ENCODE peak calls at places on chromosomes 16 and 17, in four cellular contexts. One of them, this sample, is unnamed.

GRCh38 chr17:57408064-57408811 is 151.9 kb downstream of the MSI2 start:
- DNase-seq in pancreas: no peak
- DNase-seq in neuronal stem cell: no peak
- DNase-seq in cardiac muscle cell: peak
- DNase-seq in this sample: no peak

GRCh38 chr16:85363881-85364280 is 249.2 kb upstream of the GSE1 start:
- DNase-seq in pancreas: no peak
- DNase-seq in neuronal stem cell: no peak
- DNase-seq in cardiac muscle cell: no peak
- DNase-seq in this sample: no peak

GRCh38 chr17:74497471-74497870 is 31.0 kb downstream of the CD300A start:
- DNase-seq in pancreas: no peak
- DNase-seq in neuronal stem cell: no peak
- DNase-seq in cardiac muscle cell: no peak
- DNase-seq in this sample: no peak

GRCh38 chr16:77682586-77682985 is 39.7 kb upstream of the NUDT7 start:
- DNase-seq in pancreas: no peak
- DNase-seq in neuronal stem cell: no peak
- DNase-seq in cardiac muscle cell: no peak
- DNase-seq in this sample: no peak

GRCh38 chr16:28876973-28877641 is 1.2 kb upstream of the ATP2A1 start:
- DNase-seq in pancreas: no peak
- DNase-seq in neuronal stem cell: no peak
- DNase-seq in cardiac muscle cell: no peak
- DNase-seq in this sample: no peak

GRCh38 chr16:6777624-6778023 is 555.0 kb upstream of the RBFOX1 start:
- DNase-seq in pancreas: no peak
- DNase-seq in neuronal stem cell: no peak
- DNase-seq in cardiac muscle cell: no peak
- DNase-seq in this sample: no peak

GRCh38 chr17:36849871-36850348 is 87.4 kb upstream of the LHX1 start:
- DNase-seq in pancreas: no peak
- DNase-seq in neuronal stem cell: no peak
- DNase-seq in cardiac muscle cell: peak
- DNase-seq in this sample: no peak

GRCh38 chr17:9142772-9143494 is 121.6 kb downstream of the NTN1 start:
- DNase-seq in pancreas: no peak
- DNase-seq in neuronal stem cell: no peak
- DNase-seq in cardiac muscle cell: peak
- DNase-seq in this sample: no peak

GRCh38 chr17:44930667-44931066 is 15.4 kb upstream of the GFAP start:
- DNase-seq in pancreas: no peak
- DNase-seq in neuronal stem cell: no peak
- DNase-seq in cardiac muscle cell: no peak
- DNase-seq in this sample: no peak

GRCh38 chr16:54430491-54431030 is 144.0 kb upstream of the IRX3 start:
- DNase-seq in pancreas: no peak
- DNase-seq in neuronal stem cell: peak
- DNase-seq in cardiac muscle cell: no peak
- DNase-seq in this sample: no peak

GRCh38 chr16:54432481-54433229 is 146.1 kb upstream of the IRX3 start:
- DNase-seq in pancreas: peak
- DNase-seq in neuronal stem cell: peak
- DNase-seq in cardiac muscle cell: no peak
- DNase-seq in this sample: no peak

GRCh38 chr16:54429029-54429428 is 142.4 kb upstream of the IRX3 start:
- DNase-seq in pancreas: no peak
- DNase-seq in neuronal stem cell: no peak
- DNase-seq in cardiac muscle cell: no peak
- DNase-seq in this sample: no peak

GRCh38 chr16:54431997-54432367 is 145.4 kb upstream of the IRX3 start:
- DNase-seq in pancreas: no peak
- DNase-seq in neuronal stem cell: no peak
- DNase-seq in cardiac muscle cell: no peak
- DNase-seq in this sample: no peak

DNA sequence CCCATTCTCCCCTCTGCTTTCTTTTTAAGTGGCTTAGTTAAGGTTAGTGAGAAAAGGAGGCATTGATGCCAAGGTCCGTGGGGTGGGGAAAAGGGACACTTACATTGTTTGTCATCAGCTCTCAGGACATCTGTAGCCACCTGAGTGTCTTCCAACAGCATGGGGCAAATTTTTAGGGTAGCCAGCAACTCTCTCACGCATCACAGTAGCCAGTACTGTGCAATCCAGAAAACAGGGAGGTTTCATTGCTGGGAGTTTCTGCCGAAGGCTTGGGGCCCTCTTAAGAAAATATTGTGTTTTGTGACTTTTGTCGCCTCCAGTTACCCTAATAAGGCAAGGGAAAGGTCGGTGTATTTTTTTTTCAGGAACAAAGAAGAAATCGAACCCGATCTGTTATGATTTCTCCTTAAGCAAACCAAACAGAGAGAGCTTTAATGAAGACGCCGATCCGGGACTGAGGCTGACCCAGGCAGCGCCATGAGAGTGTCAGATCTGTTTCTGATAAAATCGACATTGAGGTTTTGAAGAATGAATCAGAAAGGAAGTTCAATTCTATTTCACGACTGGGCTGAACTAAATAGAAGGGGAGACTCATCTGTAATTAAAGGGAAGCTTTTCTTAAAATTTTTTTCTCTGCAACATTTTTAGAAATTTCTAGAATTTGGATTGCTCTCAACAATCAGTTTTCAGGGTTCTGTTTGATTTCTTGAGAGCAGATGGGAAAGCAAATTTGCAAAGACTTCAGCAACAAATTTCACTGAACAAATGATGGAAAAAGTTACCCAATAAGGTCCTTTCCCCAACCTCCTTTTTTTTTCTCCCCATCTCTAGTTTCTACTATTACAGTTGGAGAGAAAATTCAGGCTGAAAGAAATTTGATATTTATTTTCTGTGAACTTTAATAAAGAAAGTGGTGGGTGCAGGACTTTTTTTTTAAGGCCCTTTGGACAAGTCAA is 144.7 kb upstream of the IRX3 start:
- DNase-seq in pancreas: no peak
- DNase-seq in neuronal stem cell: no peak
- DNase-seq in cardiac muscle cell: no peak
- DNase-seq in this sample: no peak
- H3K27ac ChIP-seq in pancreas: no peak
- H3K27ac ChIP-seq in neuronal stem cell: no peak
- H3K27ac ChIP-seq in cardiac muscle cell: no peak
- H3K27ac ChIP-seq in this sample: no peak

GRCh38 chr17:28711723-28712036 is at the start of gene PROCA1:
- DNase-seq in pancreas: no peak
- DNase-seq in neuronal stem cell: no peak
- DNase-seq in cardiac muscle cell: no peak
- DNase-seq in this sample: no peak

GRCh38 chr17:28714281-28714680 is 2.6 kb upstream of the PROCA1 start:
- DNase-seq in pancreas: peak
- DNase-seq in neuronal stem cell: no peak
- DNase-seq in cardiac muscle cell: no peak
- DNase-seq in this sample: no peak

GRCh38 chr17:28710948-28711722 is 553 bp downstream of the PROCA1 start:
- DNase-seq in pancreas: peak
- DNase-seq in neuronal stem cell: peak
- DNase-seq in cardiac muscle cell: peak
- DNase-seq in this sample: peak

GRCh38 chr17:28712037-28712704 is 483 bp upstream of the PROCA1 start:
- DNase-seq in pancreas: peak
- DNase-seq in neuronal stem cell: no peak
- DNase-seq in cardiac muscle cell: peak
- DNase-seq in this sample: peak

DNA sequence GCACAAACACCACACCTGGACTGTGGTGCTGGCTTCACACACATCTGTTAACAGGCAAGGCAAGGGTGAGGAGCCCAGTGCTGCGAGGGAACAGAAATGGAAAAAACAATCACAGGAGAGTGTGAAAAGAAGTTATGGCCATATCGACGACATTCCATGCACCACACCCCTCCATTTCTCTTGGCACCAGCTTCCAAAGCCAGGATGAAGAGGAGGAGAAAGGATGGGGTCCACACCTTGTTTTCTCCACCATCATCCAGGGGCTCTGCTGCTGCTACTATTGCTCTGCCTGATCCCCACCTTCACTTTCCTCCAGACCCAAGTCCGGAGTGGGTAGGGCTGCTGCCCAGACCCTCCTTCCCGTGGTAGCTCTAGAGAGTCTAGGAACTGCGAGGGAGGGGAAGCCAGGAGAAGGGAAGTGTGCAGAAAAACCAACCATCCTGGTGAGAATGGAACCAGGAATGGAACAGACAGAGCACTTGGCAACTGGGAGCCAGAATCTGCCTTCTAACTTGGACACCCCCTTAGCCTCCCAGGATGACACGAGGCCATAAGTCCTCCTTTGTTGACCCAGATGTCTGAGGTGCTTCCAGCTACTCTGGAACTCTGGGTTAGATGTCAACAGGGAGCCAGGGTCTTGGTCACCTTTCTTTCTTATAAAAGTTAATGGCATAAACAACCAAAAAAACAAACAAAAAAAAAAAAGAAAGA is 1.2 kb upstream of the PROCA1 start:
- DNase-seq in pancreas: peak
- DNase-seq in neuronal stem cell: no peak
- DNase-seq in cardiac muscle cell: no peak
- DNase-seq in this sample: no peak
- H3K4me3 ChIP-seq in pancreas: no peak
- H3K4me3 ChIP-seq in neuronal stem cell: no peak
- H3K4me3 ChIP-seq in cardiac muscle cell: no peak
- H3K4me3 ChIP-seq in this sample: no peak

GRCh38 chr17:49509588-49509917 is 14.5 kb downstream of the NGFR start:
- DNase-seq in pancreas: no peak
- DNase-seq in neuronal stem cell: no peak
- DNase-seq in cardiac muscle cell: no peak
- DNase-seq in this sample: no peak

GRCh38 chr17:49508891-49509587 is 13.9 kb downstream of the NGFR start:
- DNase-seq in pancreas: no peak
- DNase-seq in neuronal stem cell: no peak
- DNase-seq in cardiac muscle cell: no peak
- DNase-seq in this sample: no peak

GRCh38 chr17:49506282-49506681 is 11.2 kb downstream of the NGFR start:
- DNase-seq in pancreas: no peak
- DNase-seq in neuronal stem cell: no peak
- DNase-seq in cardiac muscle cell: no peak
- DNase-seq in this sample: no peak

GRCh38 chr17:49510059-49510719 is 15.1 kb downstream of the NGFR start:
- DNase-seq in pancreas: no peak
- DNase-seq in neuronal stem cell: no peak
- DNase-seq in cardiac muscle cell: no peak
- DNase-seq in this sample: no peak

DNA sequence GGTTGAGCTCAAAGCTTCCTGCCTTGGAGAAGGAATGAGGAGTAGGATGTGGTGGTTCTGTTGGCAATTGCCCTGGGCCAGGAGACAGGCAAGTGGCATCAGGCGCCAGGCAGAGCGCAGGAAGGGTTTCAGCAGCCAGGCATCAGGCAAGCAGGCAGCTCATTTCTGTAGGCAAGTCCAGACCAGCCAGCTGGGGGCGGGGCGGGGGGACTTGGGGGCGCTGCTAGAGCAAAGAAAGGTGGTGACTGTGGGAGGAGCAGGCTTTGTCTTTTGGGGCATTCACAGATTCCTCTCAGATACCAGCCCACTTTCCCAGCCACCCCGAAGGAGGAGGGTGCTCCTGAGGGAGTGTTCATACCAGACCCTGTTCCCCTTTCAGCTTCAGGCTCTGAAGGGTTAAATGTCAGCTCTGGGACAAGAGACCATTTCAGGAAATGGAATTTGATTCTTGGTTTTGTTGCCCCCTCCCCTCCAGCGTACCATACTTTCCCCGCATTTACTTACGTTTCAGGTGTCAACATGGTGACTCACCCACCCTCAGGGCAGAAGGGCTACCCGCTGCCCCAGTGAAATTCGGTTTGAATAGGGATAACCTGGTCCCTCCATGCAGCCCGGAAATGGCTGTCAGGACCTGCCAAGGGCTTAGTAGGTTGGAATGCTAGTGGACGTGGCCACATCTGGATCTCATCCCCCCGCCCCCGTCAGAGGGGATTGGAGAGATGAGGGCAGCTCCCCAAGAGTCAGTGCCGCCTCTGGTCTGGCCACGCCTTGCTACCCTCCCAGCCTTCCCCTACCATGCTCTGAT is 13.2 kb downstream of the NGFR start:
- DNase-seq in pancreas: no peak
- DNase-seq in neuronal stem cell: peak
- DNase-seq in cardiac muscle cell: no peak
- DNase-seq in this sample: no peak
- H3K27ac ChIP-seq in pancreas: no peak
- H3K27ac ChIP-seq in neuronal stem cell: peak
- H3K27ac ChIP-seq in cardiac muscle cell: no peak
- H3K27ac ChIP-seq in this sample: no peak

GRCh38 chr16:3574195-3574594 is 3.0 kb downstream of the NLRC3 start:
- DNase-seq in pancreas: no peak
- DNase-seq in neuronal stem cell: no peak
- DNase-seq in cardiac muscle cell: no peak
- DNase-seq in this sample: no peak

GRCh38 chr16:3573146-3573815 is 3.9 kb downstream of the NLRC3 start:
- DNase-seq in pancreas: no peak
- DNase-seq in neuronal stem cell: no peak
- DNase-seq in cardiac muscle cell: no peak
- DNase-seq in this sample: no peak

GRCh38 chr16:3569851-3570250 is 7.4 kb downstream of the NLRC3 start:
- DNase-seq in pancreas: no peak
- DNase-seq in neuronal stem cell: no peak
- DNase-seq in cardiac muscle cell: no peak
- DNase-seq in this sample: no peak

GRCh38 chr16:3566990-3567389 is 10.2 kb downstream of the NLRC3 start:
- DNase-seq in pancreas: no peak
- DNase-seq in neuronal stem cell: no peak
- DNase-seq in cardiac muscle cell: no peak
- DNase-seq in this sample: no peak

DNA sequence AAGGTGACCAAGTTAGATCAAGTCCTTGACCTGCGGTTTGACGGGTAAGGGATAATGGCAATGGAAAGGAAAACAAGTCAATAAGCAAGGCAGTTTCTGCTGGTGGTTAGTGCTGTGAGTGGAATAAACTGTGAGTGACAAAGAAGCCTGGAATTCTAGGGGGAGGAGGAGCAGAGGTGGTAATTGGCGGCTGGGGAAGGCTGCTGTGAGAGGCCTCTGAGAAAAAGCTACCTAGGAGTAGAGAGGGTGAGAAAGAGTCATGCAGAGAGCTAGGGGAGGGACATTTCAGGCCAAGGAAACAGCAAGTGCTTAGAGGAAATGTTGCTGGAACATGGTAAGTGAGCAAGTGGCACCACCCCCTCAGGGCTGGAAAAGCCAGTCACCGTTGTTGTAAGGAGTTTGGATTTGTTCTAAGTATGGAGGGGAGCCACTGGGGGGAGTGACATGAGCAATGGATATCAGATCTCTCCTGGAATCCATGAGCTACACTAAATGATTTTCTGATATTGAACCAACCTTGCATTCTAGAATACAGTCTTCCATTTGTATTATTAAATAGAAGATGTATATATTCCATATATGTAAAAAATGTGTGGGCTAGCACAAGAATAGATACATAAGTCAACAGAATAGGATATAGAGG is 6.7 kb downstream of the NLRC3 start:
- DNase-seq in pancreas: no peak
- DNase-seq in neuronal stem cell: no peak
- DNase-seq in cardiac muscle cell: no peak
- DNase-seq in this sample: no peak
- H3K4me3 ChIP-seq in pancreas: no peak
- H3K4me3 ChIP-seq in neuronal stem cell: no peak
- H3K4me3 ChIP-seq in cardiac muscle cell: no peak
- H3K4me3 ChIP-seq in this sample: no peak

This sample was measured in heart right ventricle.